ENCODE peak calls at places on chromosomes 4 and X, in ten cellular contexts. R is endothelial cell of umbilical vein; U is CD4-positive, alpha-beta T cell; A is B cell; G is A549; B is AG10803; K is SK-N-SH; C is foreskin fibroblast; V is pancreas; I is HFF-Myc. D is an unnamed sample.

GRCh38 chr4:137819964-137820383 is 287.7 kb upstream of the PCDH18 start:
- DNase-seq in I (peak), C (peak), G (peak), R (peak), K (peak), U (no peak), B (peak), V (no peak), A (peak), D (no peak)

GRCh38 chr4:38784141-38784540 is 1.4 kb upstream of the TLR10 start:
- DNase-seq in C (no peak), I (no peak), U (no peak), G (no peak), A (no peak), V (no peak), B (no peak), K (no peak), R (no peak), D (no peak)

GRCh38 chrX:53729756-53730155 is 43.2 kb upstream of the HUWE1 start:
- DNase-seq in V (no peak), K (no peak), U (no peak), A (no peak), B (peak), C (no peak), R (no peak), G (no peak), I (no peak), D (no peak)

GRCh38 chrX:19723427-19723826 is 164.0 kb downstream of the SH3KBP1 start:
- DNase-seq in A (no peak), U (no peak), G (peak), I (no peak), C (no peak), B (no peak), R (no peak), K (no peak), V (no peak), D (no peak)

GRCh38 chr4:118889313-118889694 is 650 bp downstream of the SYNPO2 start:
- DNase-seq in K (no peak), G (no peak), I (no peak), U (no peak), C (no peak), V (no peak), A (no peak), B (no peak), R (no peak), D (no peak)

GRCh38 chr4:175440776-175441175 is 371.3 kb downstream of the GPM6A start:
- DNase-seq in C (no peak), U (no peak), B (no peak), A (no peak), K (no peak), V (no peak), R (no peak), I (no peak), G (no peak), D (no peak)

GRCh38 chr4:172666711-172667368 is 501.8 kb upstream of the GALNT7 start:
- DNase-seq in I (no peak), C (peak), K (no peak), B (no peak), V (no peak), G (no peak), R (no peak), A (no peak), U (no peak), D (no peak)

GRCh38 chrX:132669142-132669541 is 180.3 kb upstream of the MBNL3 start:
- DNase-seq in V (no peak), U (no peak), R (no peak), B (no peak), C (no peak), I (no peak), G (no peak), K (no peak), A (no peak), D (no peak)

GRCh38 chr4:157075811-157076577 is at the start of gene GLRB:
- DNase-seq in A (no peak), C (peak), R (peak), G (peak), U (no peak), V (peak), K (peak), B (peak), I (no peak), D (no peak)

GRCh38 chr4:40645576-40645975 is 15.9 kb upstream of the RBM47 start:
- DNase-seq in B (no peak), V (no peak), I (no peak), U (no peak), K (no peak), C (no peak), G (no peak), A (no peak), R (no peak), D (no peak)

GRCh38 chr4:16896871-16897270 is 1.6 kb downstream of the LDB2 start:
- DNase-seq in C (peak), V (no peak), R (peak), K (no peak), U (no peak), A (no peak), G (no peak), I (peak), B (peak), D (no peak)

GRCh38 chr4:1178300-1179088 is 6.1 kb upstream of the SPON2 start:
- DNase-seq in A (no peak), C (no peak), B (no peak), K (no peak), R (no peak), V (no peak), I (no peak), U (no peak), G (no peak), D (no peak)

GRCh38 chr4:119532319-119532718 is 96.3 kb downstream of the PDE5A start:
- DNase-seq in A (no peak), U (no peak), V (no peak), G (no peak), K (no peak), C (no peak), B (no peak), R (no peak), I (no peak), D (no peak)

GRCh38 chrX:73930300-73930699 is 367.3 kb downstream of the CHIC1 start:
- DNase-seq in V (no peak), I (no peak), A (no peak), C (no peak), R (peak), U (no peak), K (no peak), G (no peak), B (no peak), D (no peak)

GRCh38 chr4:116925900-116926457 is 159.4 kb downstream of the TRAM1L1 start:
- DNase-seq in R (no peak), B (no peak), I (no peak), A (no peak), V (peak), G (no peak), U (no peak), K (peak), C (peak), D (no peak)

GRCh38 chr4:180926277-180926676 is 1316.9 kb upstream of the TENM3 start:
- DNase-seq in G (no peak), B (no peak), A (no peak), V (no peak), U (no peak), I (no peak), C (no peak), K (no peak), R (no peak), D (no peak)

GRCh38 chr4:175034986-175035705 is 117.0 kb downstream of the ADAM29 start:
- DNase-seq in B (no peak), K (no peak), C (no peak), U (no peak), I (no peak), V (no peak), R (no peak), A (no peak), G (no peak), D (no peak)

GRCh38 chr4:61532324-61532723 is 332.2 kb downstream of the ADGRL3 start:
- DNase-seq in A (no peak), B (no peak), G (no peak), U (no peak), I (no peak), K (no peak), R (no peak), V (no peak), C (no peak), D (no peak)

GRCh38 chr4:40484346-40484745 is 145.3 kb downstream of the RBM47 start:
- DNase-seq in K (no peak), A (no peak), I (no peak), B (no peak), R (no peak), U (no peak), V (no peak), C (no peak), G (no peak), D (no peak)

GRCh38 chr4:117623321-117623720 is 411.0 kb upstream of the NDST3 start:
- DNase-seq in R (no peak), G (no peak), B (no peak), I (no peak), U (no peak), C (no peak), V (no peak), K (no peak), A (no peak), D (no peak)

GRCh38 chrX:114451397-114451796 is 132.5 kb upstream of the HTR2C start:
- DNase-seq in V (no peak), K (no peak), I (no peak), G (no peak), U (no peak), C (no peak), R (no peak), A (no peak), B (no peak), D (no peak)

GRCh38 chr4:150525321-150525868 is 56.6 kb upstream of the MAB21L2 start:
- DNase-seq in V (no peak), U (no peak), K (no peak), R (no peak), A (no peak), C (no peak), B (no peak), I (no peak), G (no peak), D (no peak)

GRCh38 chrX:149002320-149002719 is 501.9 kb downstream of the AFF2 start:
- DNase-seq in U (no peak), B (no peak), G (no peak), R (no peak), A (no peak), C (no peak), I (no peak), V (no peak), K (no peak), D (no peak)

GRCh38 chrX:13898084-13898483 is 81.2 kb upstream of the GPM6B start:
- DNase-seq in I (peak), A (peak), R (no peak), B (peak), K (peak), U (no peak), G (no peak), V (no peak), C (peak), D (no peak)

GRCh38 chr4:56910172-56910967 is 2.7 kb downstream of the REST start:
- DNase-seq in I (no peak), C (no peak), A (no peak), K (no peak), U (no peak), V (no peak), B (peak), G (no peak), R (no peak), D (no peak)

GRCh38 chrX:150544222-150544787 is 24.1 kb upstream of the MTM1 start:
- DNase-seq in I (no peak), G (peak), V (no peak), A (peak), B (no peak), K (no peak), R (no peak), C (no peak), U (no peak), D (no peak)

GRCh38 chrX:19670321-19670750 is 155.0 kb upstream of the MAP3K15 start:
- DNase-seq in B (peak), C (peak), I (peak), V (no peak), A (no peak), R (no peak), U (no peak), K (no peak), G (no peak), D (no peak)

GRCh38 chrX:136754641-136755040 is 26.1 kb downstream of the ARHGEF6 start:
- DNase-seq in R (no peak), G (no peak), C (no peak), I (no peak), B (peak), U (no peak), A (no peak), V (no peak), K (no peak), D (no peak)

GRCh38 chr4:166279261-166279660 is 406.2 kb downstream of the TLL1 start:
- DNase-seq in R (no peak), B (no peak), C (no peak), V (no peak), G (no peak), A (no peak), U (no peak), K (no peak), I (no peak), D (no peak)

GRCh38 chr4:8043596-8043995 is 103.9 kb upstream of the AFAP1 start:
- DNase-seq in R (no peak), I (no peak), G (no peak), B (no peak), V (no peak), A (no peak), U (no peak), C (no peak), K (no peak), D (no peak)

GRCh38 chrX:10156199-10157031 is at the start of gene CLCN4:
- DNase-seq in A (peak), C (peak), R (peak), I (no peak), G (peak), K (peak), B (peak), V (peak), U (no peak), D (no peak)

GRCh38 chr4:74545488-74545887 is 100.6 kb downstream of the AREG start:
- DNase-seq in C (no peak), G (no peak), I (no peak), R (no peak), U (no peak), A (no peak), K (no peak), B (peak), V (peak), D (no peak)

GRCh38 chr4:138097912-138098600 is 144.1 kb downstream of the SLC7A11 start:
- DNase-seq in I (no peak), K (no peak), B (no peak), C (no peak), V (no peak), R (no peak), A (no peak), G (no peak), U (no peak), D (no peak)

DNA sequence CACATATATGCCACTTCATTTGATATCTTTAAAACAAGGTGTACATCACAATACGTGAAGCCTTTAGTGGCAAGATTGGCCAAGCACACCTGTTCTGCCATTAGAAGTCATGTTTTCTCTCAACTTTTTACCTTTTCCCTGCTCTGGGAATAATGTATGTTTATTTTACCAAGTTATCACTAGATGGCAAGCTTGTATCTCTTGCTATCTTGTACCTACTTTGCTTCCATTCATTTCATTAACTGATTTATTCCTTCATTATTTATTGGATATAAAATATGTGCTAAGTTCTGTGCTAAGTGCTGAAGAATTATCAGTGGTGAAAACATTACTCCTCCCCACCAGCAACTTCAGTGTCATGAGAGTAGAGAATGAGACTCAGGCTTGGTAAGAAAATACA is 245.5 kb downstream of the ANK2 start:
- DNase-seq in C (no peak), K (no peak), A (no peak), G (no peak), V (no peak), U (no peak), R (peak), I (no peak), B (no peak), D (no peak)
- TF ChIP-seq CTCF in C (no peak), K (peak), A (no peak), G (peak), V (no peak), U (no peak), R (no peak), I (no peak), B (peak), D (no peak)

DNA sequence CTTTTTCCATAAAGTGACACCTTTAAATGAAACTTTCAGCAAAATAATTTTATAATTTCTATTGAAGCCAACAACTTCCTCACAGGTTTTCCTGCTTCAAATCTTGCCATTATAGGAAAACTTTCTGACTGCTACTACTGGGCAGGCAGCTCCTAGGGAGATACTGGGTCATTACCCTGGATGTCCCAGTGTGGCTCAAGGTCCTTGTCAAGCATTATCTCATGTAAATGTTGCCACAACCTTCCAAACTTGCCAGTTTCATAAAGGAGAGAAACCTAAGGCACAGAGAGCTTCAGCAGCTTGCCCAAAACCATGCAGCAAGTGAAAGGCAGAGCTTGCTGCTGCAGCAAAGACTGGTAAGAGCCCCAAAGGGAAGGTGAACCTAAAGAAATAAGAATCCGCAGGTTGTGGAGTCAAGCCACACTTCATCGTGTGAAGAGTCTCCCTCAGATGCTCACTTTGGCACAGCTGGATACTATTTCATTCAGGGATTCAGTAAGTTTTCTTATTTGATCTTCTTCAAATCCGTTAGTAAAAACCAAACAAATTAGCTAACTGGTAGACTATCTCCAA is 2.4 kb downstream of the MPP1 start:
- DNase-seq in I (no peak), C (no peak), R (no peak), K (no peak), V (no peak), U (no peak), A (no peak), G (no peak), B (no peak), D (no peak)
- TF ChIP-seq CTCF in I (no peak), C (no peak), R (no peak), K (no peak), V (no peak), U (no peak), A (no peak), G (no peak), B (no peak), D (no peak)

DNA sequence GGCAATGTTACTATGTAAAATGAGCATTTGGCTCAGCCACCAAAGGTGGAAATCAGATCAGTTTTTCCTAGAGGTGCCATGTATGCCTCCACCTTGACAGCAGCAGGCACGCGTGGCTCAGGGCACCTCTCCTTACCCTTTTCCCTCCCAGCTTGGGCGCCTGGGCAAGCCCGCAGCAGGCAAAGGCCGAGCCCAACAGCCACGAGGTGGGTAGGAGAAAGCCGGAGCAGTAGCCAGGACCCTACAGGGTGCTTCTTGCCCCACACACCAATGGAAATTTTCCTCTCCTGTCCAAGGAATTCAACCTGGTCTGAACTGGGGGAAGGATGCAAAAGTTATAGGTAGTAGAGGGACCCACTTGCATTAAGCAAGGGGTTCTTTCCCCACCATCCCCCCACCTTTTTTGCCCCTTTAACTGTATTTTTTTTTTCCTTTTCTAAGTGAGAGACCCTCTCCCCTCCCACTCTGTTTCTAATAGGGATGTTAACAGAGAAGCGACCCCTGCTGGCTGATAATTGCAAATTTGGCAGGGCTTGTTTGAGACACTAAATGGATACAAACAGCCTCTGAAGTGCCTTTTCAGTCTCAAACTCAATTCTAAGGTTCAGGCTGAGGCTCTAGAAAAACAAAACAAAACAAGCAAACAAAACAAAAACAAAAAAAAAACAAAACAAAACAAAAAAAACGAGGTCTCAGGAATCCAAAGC is 895.1 kb downstream of the PCDH18 start:
- DNase-seq in C (no peak), B (no peak), U (no peak), V (no peak), R (peak), A (no peak), I (no peak), K (peak), G (no peak), D (no peak)
- TF ChIP-seq CTCF in C (peak), B (peak), U (no peak), V (peak), R (peak), A (no peak), I (peak), K (peak), G (peak), D (no peak)

GRCh38 chr4:4820264-4820663 is 39.2 kb upstream of the MSX1 start:
- DNase-seq in I (no peak), V (no peak), B (no peak), R (no peak), A (no peak), C (no peak), U (no peak), G (no peak), K (peak), D (no peak)

GRCh38 chr4:4821577-4821976 is 37.9 kb upstream of the MSX1 start:
- DNase-seq in R (no peak), U (no peak), A (no peak), V (no peak), K (no peak), B (no peak), G (no peak), I (no peak), C (no peak), D (no peak)

GRCh38 chr4:4819213-4819606 is 40.3 kb upstream of the MSX1 start:
- DNase-seq in V (no peak), G (no peak), A (no peak), K (no peak), C (no peak), U (no peak), R (no peak), B (no peak), I (no peak), D (no peak)

GRCh38 chr4:4820739-4821138 is 38.7 kb upstream of the MSX1 start:
- DNase-seq in U (no peak), I (no peak), A (no peak), K (no peak), V (no peak), R (no peak), C (no peak), B (no peak), G (no peak), D (no peak)

DNA sequence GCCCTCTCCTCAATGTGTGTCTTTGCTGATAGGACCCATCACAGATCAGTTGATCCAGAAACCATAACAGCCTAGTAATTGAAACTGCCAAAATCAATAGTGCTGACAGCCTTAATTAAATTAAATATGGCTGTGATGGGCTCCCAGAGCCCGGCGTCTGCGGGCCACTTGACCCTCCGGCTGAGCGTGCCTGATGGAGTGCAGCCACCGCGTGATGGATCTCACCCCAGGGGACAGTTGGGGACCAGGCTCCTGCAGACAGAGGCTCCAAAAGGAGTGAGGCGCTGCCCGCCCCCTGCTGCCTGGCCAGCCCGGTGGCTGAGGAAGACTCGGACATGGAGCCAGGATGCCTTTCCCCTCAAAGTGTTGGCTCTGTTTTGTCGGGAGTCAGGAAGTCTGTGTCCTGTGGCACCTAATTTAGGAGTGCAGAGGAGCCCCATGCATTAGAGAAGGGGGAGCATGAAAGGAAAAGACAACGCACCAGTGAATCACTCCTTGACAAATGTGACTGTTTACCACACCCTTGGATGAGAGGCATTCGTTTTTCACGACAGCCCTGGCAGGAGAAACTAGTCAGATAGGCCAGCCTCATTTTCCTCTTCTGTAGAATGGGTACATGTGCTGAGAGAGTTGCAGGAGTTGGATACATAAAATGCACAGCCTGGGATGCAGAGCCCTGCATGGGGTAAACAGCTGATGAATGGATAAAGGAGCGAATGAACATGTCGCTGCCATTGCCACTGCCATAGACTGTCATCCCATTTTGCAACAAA is 40.8 kb upstream of the MSX1 start:
- DNase-seq in U (no peak), I (no peak), R (no peak), K (peak), C (no peak), B (no peak), V (no peak), G (no peak), A (no peak), D (no peak)
- TF ChIP-seq CTCF in U (no peak), I (no peak), R (no peak), K (no peak), C (no peak), B (no peak), V (no peak), G (no peak), A (no peak), D (no peak)

D was measured in AG04449.